ENCODE peak calls at places on chromosomes 3 and 15, in five cellular contexts. K, R, O, Y and M are unnamed samples.

GRCh38 chr3:122843604-122844003 is 48.7 kb downstream of the SLC49A4 start:
- ATAC-seq in Y (no peak), O (no peak), R (no peak), K (no peak), M (no peak)

GRCh38 chr3:57091471-57091870 is 31.0 kb downstream of the SPATA12 start:
- ATAC-seq in Y (no peak), R (no peak), O (no peak), K (no peak), M (peak)

GRCh38 chr15:75531041-75531450 is 48.1 kb downstream of the PTPN9 start:
- ATAC-seq in K (no peak), R (no peak), Y (peak), O (no peak), M (peak)

GRCh38 chr3:101229681-101230080 is 90.7 kb downstream of the IMPG2 start:
- ATAC-seq in R (no peak), O (no peak), Y (no peak), K (peak), M (no peak)

GRCh38 chr15:29825205-29825604 is 2.9 kb upstream of the TJP1 start:
- ATAC-seq in R (no peak), K (no peak), Y (no peak), O (no peak), M (no peak)

GRCh38 chr3:151769175-151769574 is 35.4 kb downstream of the AADACL2 start:
- ATAC-seq in R (no peak), Y (no peak), O (no peak), K (no peak), M (no peak)

GRCh38 chr3:177714945-177715344 is 517.7 kb upstream of the TBL1XR1 start:
- ATAC-seq in O (no peak), Y (no peak), K (no peak), R (no peak), M (no peak)

GRCh38 chr15:90082140-90082713 is 20.0 kb downstream of the IDH2 start:
- ATAC-seq in K (peak), R (no peak), Y (no peak), O (no peak), M (no peak)

GRCh38 chr3:72977463-72977862 is 19.1 kb upstream of the PPP4R2 start:
- ATAC-seq in Y (no peak), K (no peak), R (no peak), O (no peak), M (no peak)

GRCh38 chr15:58086479-58086878 is 21.0 kb upstream of the ALDH1A2 start:
- ATAC-seq in Y (no peak), O (no peak), K (no peak), R (no peak), M (no peak)

GRCh38 chr15:85582719-85583089 is 202.3 kb downstream of the AKAP13 start:
- ATAC-seq in O (peak), R (peak), K (no peak), Y (peak), M (peak)

GRCh38 chr3:122998856-122999255 is 28.7 kb downstream of the SEMA5B start:
- ATAC-seq in R (no peak), Y (no peak), K (no peak), O (no peak), M (no peak)

GRCh38 chr3:56855856-56856538 is 54.2 kb upstream of the ARHGEF3 start:
- ATAC-seq in K (peak), O (no peak), Y (peak), R (no peak), M (no peak)

GRCh38 chr3:142931222-142931621 is 32.3 kb downstream of the PAQR9 start:
- ATAC-seq in O (no peak), R (no peak), K (peak), Y (no peak), M (no peak)

GRCh38 chr3:176848431-176849214 is 348.7 kb downstream of the TBL1XR1 start:
- ATAC-seq in O (no peak), Y (no peak), R (no peak), K (no peak), M (no peak)

GRCh38 chr15:85035980-85036379 is 54.3 kb downstream of the PDE8A start:
- ATAC-seq in O (no peak), R (no peak), K (no peak), Y (no peak), M (no peak)

GRCh38 chr3:33131328-33132018 is 17.7 kb downstream of the CRTAP start:
- ATAC-seq in O (peak), K (peak), Y (peak), R (peak), M (peak)

GRCh38 chr3:66053009-66053782 is 14.5 kb upstream of the MAGI1 start:
- ATAC-seq in R (peak), K (peak), Y (peak), O (peak), M (peak)

GRCh38 chr15:80925597-80926059 is 64.0 kb downstream of the MESD start:
- ATAC-seq in K (no peak), Y (no peak), O (no peak), R (no peak), M (no peak)

GRCh38 chr3:142077155-142077858 is 72.0 kb downstream of the TFDP2 start:
- ATAC-seq in R (no peak), O (peak), Y (no peak), K (no peak), M (no peak)

GRCh38 chr3:16992198-16992597 is 107.4 kb downstream of the PLCL2 start:
- ATAC-seq in Y (no peak), O (no peak), K (no peak), R (no peak), M (no peak)

GRCh38 chr3:16994842-16995535 is 110.2 kb downstream of the PLCL2 start:
- ATAC-seq in Y (peak), R (peak), K (no peak), O (peak), M (no peak)

GRCh38 chr3:16998236-16998923 is 113.6 kb downstream of the PLCL2 start:
- ATAC-seq in R (no peak), Y (peak), O (no peak), K (no peak), M (no peak)

GRCh38 chr3:16990163-16990562 is 105.4 kb downstream of the PLCL2 start:
- ATAC-seq in R (no peak), Y (no peak), K (no peak), O (no peak), M (no peak)

GRCh38 chr3:16993227-16993626 is 108.5 kb downstream of the PLCL2 start:
- ATAC-seq in K (no peak), Y (peak), R (peak), O (no peak), M (no peak)
- H3K27ac ChIP-seq in K (no peak), Y (no peak), R (peak), O (no peak), M (no peak)

GRCh38 chr3:69999191-70000027 is at the start of gene SAMMSON:
- ATAC-seq in Y (no peak), R (peak), O (peak), K (no peak), M (peak)
- H3K4me3 ChIP-seq in Y (no peak), R (no peak), O (no peak), K (no peak), M (peak)

DNA sequence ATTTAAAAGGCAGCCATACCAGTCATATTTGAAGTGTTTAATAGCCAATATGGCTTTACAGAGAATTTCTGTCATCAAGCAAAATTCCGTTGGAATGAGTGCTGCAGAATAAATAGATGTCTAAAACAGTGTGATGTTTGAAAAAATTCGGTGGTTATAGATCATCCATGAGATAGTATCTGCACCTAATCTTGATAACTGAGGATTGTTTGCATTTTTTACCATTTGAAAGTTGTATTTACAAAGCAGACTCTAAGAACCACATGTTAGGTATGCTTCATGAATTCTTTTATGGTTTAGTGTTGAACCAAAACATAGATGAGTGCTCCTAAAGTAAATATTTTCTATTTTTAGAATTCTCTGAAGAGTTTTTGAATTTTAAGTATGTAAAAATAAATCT is 476.1 kb downstream of the NAALADL2 start:
- ATAC-seq in O (no peak), K (no peak), R (no peak), Y (no peak), M (no peak)
- TF ChIP-seq POLR2A in O (no peak), K (no peak), R (no peak), Y (no peak), M (no peak)

GRCh38 chr3:49925485-49925884 is 4.1 kb downstream of the MON1A start:
- ATAC-seq in R (no peak), Y (no peak), K (no peak), O (no peak), M (no peak)

GRCh38 chr3:49928511-49929017 is 1.0 kb downstream of the MON1A start:
- ATAC-seq in R (no peak), Y (peak), K (no peak), O (peak), M (no peak)

GRCh38 chr3:49926117-49926728 is 3.4 kb downstream of the MON1A start:
- ATAC-seq in R (no peak), O (no peak), K (no peak), Y (no peak), M (no peak)

GRCh38 chr3:49929333-49930240 is at the start of gene MON1A:
- ATAC-seq in O (peak), K (peak), R (peak), Y (peak), M (peak)

GRCh38 chr3:49927798-49928197 is 1.8 kb downstream of the MON1A start:
- ATAC-seq in O (no peak), Y (no peak), K (peak), R (no peak), M (no peak)
- H3K27ac ChIP-seq in O (peak), Y (no peak), K (peak), R (no peak), M (no peak)